ENCODE peak calls at places on chromosomes 13 and 19, in six cellular contexts. V, I, O, Y, N and J are unnamed samples.

GRCh38 chr13:111005364-111005763 is 90.5 kb upstream of the ANKRD10 start:
- DNase-seq in V (peak), I (no peak), O (peak), Y (no peak), N (no peak), J (no peak)

GRCh38 chr19:48818234-48818823 is 7.5 kb upstream of the BCAT2 start:
- DNase-seq in V (no peak), I (no peak), O (no peak), Y (no peak), N (no peak), J (peak)

GRCh38 chr19:19554074-19555023 is 16.3 kb downstream of the CILP2 start:
- DNase-seq in V (no peak), I (peak), O (peak), Y (no peak), N (peak), J (peak)

GRCh38 chr13:100674363-100674847 is at the start of gene TMTC4:
- DNase-seq in V (no peak), I (no peak), O (no peak), Y (no peak), N (no peak), J (no peak)

GRCh38 chr19:2970201-2970838 is 7.0 kb upstream of the TLE6 start:
- DNase-seq in V (no peak), I (no peak), O (no peak), Y (no peak), N (no peak), J (no peak)

GRCh38 chr19:49331616-49332055 is 3.6 kb upstream of the CD37 start:
- DNase-seq in V (peak), I (peak), O (peak), Y (no peak), N (no peak), J (no peak)

GRCh38 chr13:113116206-113116800 is 6.3 kb upstream of the F10 start:
- DNase-seq in V (no peak), I (peak), O (no peak), Y (no peak), N (no peak), J (no peak)

GRCh38 chr13:95643814-95644598 is 500 bp downstream of the DZIP1 start:
- DNase-seq in V (no peak), I (peak), O (peak), Y (no peak), N (peak), J (no peak)

GRCh38 chr19:12597594-12597993 is 13.0 kb downstream of the ZNF490 start:
- DNase-seq in V (no peak), I (no peak), O (no peak), Y (no peak), N (no peak), J (no peak)

GRCh38 chr19:50331187-50332013 is 2.2 kb upstream of the KCNC3 start:
- DNase-seq in V (no peak), I (peak), O (no peak), Y (no peak), N (no peak), J (no peak)

GRCh38 chr13:65499251-65499650 is 1730.9 kb downstream of the PCDH9 start:
- DNase-seq in V (no peak), I (no peak), O (no peak), Y (peak), N (no peak), J (no peak)

GRCh38 chr19:15615526-15615925 is 508 bp downstream of the CYP4F8 start:
- DNase-seq in V (no peak), I (no peak), O (no peak), Y (no peak), N (no peak), J (no peak)

GRCh38 chr13:49225358-49226042 is 5.4 kb downstream of the MLNR start:
- DNase-seq in V (peak), I (no peak), O (peak), Y (no peak), N (no peak), J (no peak)

GRCh38 chr13:73970413-73971055 is 163.7 kb downstream of the KLF12 start:
- DNase-seq in V (no peak), I (no peak), O (peak), Y (no peak), N (no peak), J (no peak)

GRCh38 chr19:6412111-6412999 is 12.3 kb downstream of the KHSRP start:
- DNase-seq in V (peak), I (no peak), O (peak), Y (no peak), N (no peak), J (no peak)

GRCh38 chr19:4371898-4372629 is 28.3 kb downstream of the SH3GL1 start:
- DNase-seq in V (no peak), I (no peak), O (no peak), Y (no peak), N (no peak), J (no peak)

GRCh38 chr13:50244913-50245574 is 229.8 kb downstream of the KCNRG start:
- DNase-seq in V (peak), I (no peak), O (peak), Y (peak), N (no peak), J (peak)

GRCh38 chr19:39230096-39230764 is 14.6 kb downstream of the IFNL3 start:
- DNase-seq in V (no peak), I (no peak), O (no peak), Y (no peak), N (no peak), J (no peak)

GRCh38 chr13:102694944-102695343 is at the start of gene METTL21C:
- DNase-seq in V (no peak), I (no peak), O (no peak), Y (no peak), N (no peak), J (no peak)

GRCh38 chr13:25846227-25846984 is 205.4 kb downstream of the SHISA2 start:
- DNase-seq in V (peak), I (no peak), O (peak), Y (no peak), N (no peak), J (peak)

GRCh38 chr19:48918801-48919247 is 14.7 kb upstream of the DHDH start:
- DNase-seq in V (no peak), I (no peak), O (no peak), Y (no peak), N (peak), J (no peak)

GRCh38 chr13:97222934-97223710 is 989 bp downstream of the MBNL2 start:
- DNase-seq in V (peak), I (no peak), O (no peak), Y (no peak), N (no peak), J (no peak)

GRCh38 chr13:110265682-110266430 is 41.1 kb downstream of the COL4A1 start:
- DNase-seq in V (no peak), I (no peak), O (no peak), Y (no peak), N (no peak), J (no peak)

GRCh38 chr19:35225951-35226350 is 2.6 kb downstream of the FAM187B start:
- DNase-seq in V (no peak), I (no peak), O (no peak), Y (no peak), N (no peak), J (no peak)

GRCh38 chr19:33752945-33753344 is 43.7 kb upstream of the KCTD15 start:
- DNase-seq in V (no peak), I (no peak), O (no peak), Y (no peak), N (no peak), J (no peak)

GRCh38 chr19:14563590-14563926 is 8.3 kb downstream of the NDUFB7 start:
- DNase-seq in V (no peak), I (no peak), O (no peak), Y (no peak), N (no peak), J (no peak)

GRCh38 chr13:113458218-113459065 is 5.2 kb upstream of the ADPRHL1 start:
- DNase-seq in V (no peak), I (no peak), O (no peak), Y (no peak), N (no peak), J (no peak)

GRCh38 chr19:55684946-55685681 is 10.1 kb downstream of the EPN1 start:
- DNase-seq in V (no peak), I (peak), O (no peak), Y (no peak), N (no peak), J (no peak)

GRCh38 chr19:36997152-36997842 is 80.9 kb upstream of the ZNF420 start:
- DNase-seq in V (no peak), I (no peak), O (no peak), Y (no peak), N (no peak), J (no peak)

GRCh38 chr13:27791146-27791900 is 960 bp upstream of the GSX1 start:
- DNase-seq in V (no peak), I (no peak), O (no peak), Y (no peak), N (no peak), J (no peak)

GRCh38 chr13:112657850-112658445 is 31.9 kb upstream of the ATP11A start:
- DNase-seq in V (peak), I (no peak), O (peak), Y (peak), N (no peak), J (no peak)

GRCh38 chr19:55339225-55340143 is at the start of gene KMT5C:
- DNase-seq in V (peak), I (peak), O (peak), Y (peak), N (peak), J (peak)

GRCh38 chr13:25114220-25114619 is 18.3 kb downstream of the PABPC3 start:
- DNase-seq in V (peak), I (no peak), O (peak), Y (peak), N (peak), J (peak)

GRCh38 chr13:110711778-110712070 is 1.8 kb upstream of the ING1 start:
- DNase-seq in V (peak), I (peak), O (no peak), Y (no peak), N (no peak), J (no peak)

GRCh38 chr19:41531438-41532311 is 44.3 kb upstream of the CEACAM21 start:
- DNase-seq in V (peak), I (peak), O (peak), Y (no peak), N (no peak), J (peak)

GRCh38 chr19:49422407-49423277 is 599 bp downstream of the PTH2 start:
- DNase-seq in V (no peak), I (no peak), O (no peak), Y (no peak), N (peak), J (no peak)

GRCh38 chr19:5048727-5049553 is 80.0 kb downstream of the KDM4B start:
- DNase-seq in V (no peak), I (no peak), O (peak), Y (no peak), N (no peak), J (no peak)

GRCh38 chr19:46490774-46491173 is 4.9 kb downstream of the PNMA8B start:
- DNase-seq in V (no peak), I (no peak), O (no peak), Y (no peak), N (no peak), J (no peak)
- TF ChIP-seq CTCF in V (no peak), I (no peak), O (no peak), Y (no peak), N (no peak), J (no peak)

DNA sequence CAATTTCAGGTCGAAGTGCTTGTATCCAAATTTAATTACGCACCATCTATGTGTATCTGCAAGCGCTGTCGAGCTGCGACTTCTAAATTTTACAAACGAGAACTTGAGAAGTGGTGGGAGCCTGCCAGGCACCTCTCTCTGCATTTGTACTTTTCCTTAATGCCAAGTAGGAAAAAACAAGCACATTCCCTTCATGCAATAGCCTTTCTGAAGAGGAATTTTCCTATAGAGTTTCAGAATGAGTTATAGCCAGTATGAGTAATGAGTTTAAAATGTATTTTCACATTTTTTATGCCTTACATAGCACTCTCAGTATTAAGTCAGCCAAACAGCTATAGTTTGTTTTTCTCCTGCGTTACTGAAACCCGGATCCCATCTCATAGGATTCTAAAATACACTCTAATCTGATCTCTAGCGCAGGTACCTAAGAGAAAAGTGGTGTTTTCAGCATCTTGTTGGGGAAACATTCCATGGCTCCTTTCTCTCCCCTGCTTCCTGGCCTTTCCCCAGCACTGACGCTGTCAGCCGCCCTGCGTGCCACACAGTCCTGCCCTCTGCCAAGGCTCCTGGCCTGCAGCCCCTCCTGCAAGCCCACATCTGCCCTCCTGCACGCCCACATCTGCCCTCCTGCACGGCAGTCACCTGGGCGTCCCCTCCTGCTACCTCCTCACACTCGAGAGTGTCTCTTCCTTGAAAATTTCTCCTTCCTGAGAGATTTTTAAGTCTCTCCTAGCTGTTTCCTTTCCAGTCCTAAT is 526.9 kb downstream of the MYO16 start:
- DNase-seq in V (peak), I (no peak), O (peak), Y (peak), N (no peak), J (no peak)
- TF ChIP-seq CTCF in V (no peak), I (no peak), O (no peak), Y (no peak), N (no peak), J (no peak)

DNA sequence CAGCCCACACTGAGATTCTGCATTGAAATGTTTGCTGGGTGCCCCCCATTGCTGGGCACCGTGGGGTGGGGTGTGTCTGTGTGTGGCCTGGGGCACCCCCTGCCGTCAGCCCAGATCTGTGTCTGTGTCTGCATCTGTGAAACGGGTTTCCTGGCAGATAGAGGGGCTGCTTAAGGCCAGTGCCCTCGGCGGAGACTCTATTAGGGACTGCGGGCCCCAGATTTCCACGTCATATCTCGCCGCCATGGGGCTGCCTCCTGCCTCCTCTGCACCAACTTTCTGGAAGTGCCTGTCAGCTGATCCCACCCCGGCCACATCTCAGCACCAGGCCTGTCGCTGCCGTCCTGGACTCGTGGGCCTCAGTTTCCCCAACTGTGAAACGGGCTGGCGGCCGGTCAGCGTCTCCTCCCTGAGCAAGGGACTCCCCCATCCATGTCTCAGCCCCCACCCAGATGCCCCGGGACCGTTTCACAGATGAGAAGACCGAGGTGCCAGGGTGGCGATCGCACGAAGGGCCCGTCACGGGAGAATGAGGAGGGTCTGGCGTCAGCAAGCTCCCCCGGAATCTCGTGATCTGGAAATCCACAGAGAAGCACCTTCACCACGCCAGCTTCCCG is 21.4 kb downstream of the ARID3A start:
- DNase-seq in V (no peak), I (no peak), O (no peak), Y (no peak), N (no peak), J (no peak)
- TF ChIP-seq CTCF in V (no peak), I (no peak), O (no peak), Y (no peak), N (no peak), J (no peak)

GRCh38 chr19:7739211-7739752 is 7.4 kb upstream of the CLEC4G start:
- DNase-seq in V (no peak), I (no peak), O (no peak), Y (no peak), N (no peak), J (no peak)
- TF ChIP-seq CTCF in V (no peak), I (no peak), O (no peak), Y (no peak), N (no peak), J (no peak)

DNA sequence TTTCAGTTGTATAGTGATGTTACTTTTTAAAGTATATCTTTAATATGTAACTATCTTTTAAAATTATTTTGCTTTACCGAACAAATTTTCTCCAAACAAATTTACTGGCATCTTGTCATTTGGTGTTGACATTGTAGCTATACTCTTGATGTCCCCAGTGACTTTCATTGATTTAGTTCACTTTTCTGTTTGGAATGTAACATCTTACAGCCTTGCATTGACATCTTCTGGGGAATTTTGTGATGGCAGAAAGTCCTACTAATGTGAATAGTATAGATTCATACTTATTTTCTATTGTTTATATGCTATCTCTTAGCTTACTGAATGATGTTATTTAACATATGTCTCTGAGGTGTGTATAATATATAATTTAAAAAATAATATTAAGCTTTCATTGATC is 800.9 kb upstream of the ATXN8OS start:
- DNase-seq in V (no peak), I (no peak), O (no peak), Y (no peak), N (no peak), J (no peak)
- TF ChIP-seq CTCF in V (no peak), I (no peak), O (no peak), Y (no peak), N (no peak), J (no peak)

DNA sequence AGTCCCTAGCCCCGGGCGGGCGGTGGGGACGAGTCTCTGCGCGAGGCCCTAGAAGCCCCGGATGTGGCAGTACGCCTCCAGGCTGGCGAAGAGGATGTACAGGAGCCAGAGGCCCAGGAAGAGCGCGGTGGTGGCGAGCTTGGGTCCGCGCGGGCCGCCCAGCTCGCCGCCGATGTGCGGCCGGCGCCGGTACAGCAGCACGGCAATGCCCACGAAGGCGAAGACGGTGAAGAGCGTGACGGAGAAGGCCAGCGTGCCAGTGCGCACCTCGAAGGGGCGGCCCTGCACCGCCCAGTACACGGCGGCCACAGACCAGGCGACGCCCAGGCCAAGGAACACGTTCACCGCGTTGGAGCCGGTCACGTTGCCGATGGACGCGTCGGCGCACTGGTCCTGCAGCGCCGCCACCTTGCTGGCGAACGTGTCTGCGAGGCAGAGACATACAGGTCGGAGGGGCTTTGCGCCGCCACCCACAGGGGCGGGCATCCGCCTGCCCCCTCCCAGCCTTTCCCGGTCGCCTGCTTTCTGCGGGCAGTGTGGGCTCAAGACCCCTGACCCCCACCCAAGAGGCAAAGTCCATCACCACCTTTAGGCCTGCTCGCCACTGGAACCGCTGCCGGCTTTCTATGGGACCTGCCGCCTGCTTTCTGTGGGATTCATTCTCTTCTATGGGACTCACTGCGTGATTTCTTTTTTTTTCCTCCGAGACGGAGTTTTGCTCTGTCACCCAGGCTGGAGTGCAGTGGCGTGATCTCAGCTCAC is 10.9 kb upstream of the MEIS3 start:
- DNase-seq in V (peak), I (no peak), O (no peak), Y (no peak), N (no peak), J (peak)
- TF ChIP-seq CTCF in V (peak), I (peak), O (no peak), Y (peak), N (peak), J (no peak)